ENCODE peak calls at places on chromosomes 13 and 19, in eight cellular contexts. Y, O, C, S, N, D, V and Z are unnamed samples.

GRCh38 chr19:51365211-51366049 is 758 bp downstream of the ETFB start:
- DNase-seq in Y (no peak), O (no peak), C (peak), S (peak), N (no peak), D (no peak), V (no peak), Z (no peak)

GRCh38 chr19:54434112-54434861 is 14.7 kb upstream of the LENG8 start:
- DNase-seq in Y (no peak), O (no peak), C (no peak), S (no peak), N (no peak), D (no peak), V (no peak), Z (no peak)

GRCh38 chr19:31351212-31352193 is 2.3 kb upstream of the TSHZ3 start:
- DNase-seq in Y (no peak), O (no peak), C (peak), S (peak), N (no peak), D (no peak), V (no peak), Z (no peak)

GRCh38 chr19:19443283-19443682 is 37.8 kb downstream of the GATAD2A start:
- DNase-seq in Y (no peak), O (no peak), C (no peak), S (no peak), N (no peak), D (no peak), V (no peak), Z (no peak)

GRCh38 chr19:7870571-7871279 is 3.5 kb downstream of the PRR36 start:
- DNase-seq in Y (peak), O (peak), C (no peak), S (peak), N (peak), D (no peak), V (peak), Z (peak)

GRCh38 chr13:30058429-30058828 is 208.0 kb upstream of the UBL3 start:
- DNase-seq in Y (no peak), O (no peak), C (no peak), S (no peak), N (no peak), D (no peak), V (no peak), Z (no peak)

GRCh38 chr19:29337029-29337428 is 124.1 kb upstream of the UQCRFS1 start:
- DNase-seq in Y (no peak), O (no peak), C (no peak), S (no peak), N (no peak), D (no peak), V (no peak), Z (no peak)

GRCh38 chr13:110392510-110393233 is 85.6 kb downstream of the COL4A2 start:
- DNase-seq in Y (no peak), O (no peak), C (peak), S (no peak), N (no peak), D (no peak), V (no peak), Z (no peak)

GRCh38 chr13:60135344-60135743 is 28.4 kb downstream of the DIAPH3 start:
- DNase-seq in Y (no peak), O (no peak), C (no peak), S (no peak), N (no peak), D (no peak), V (no peak), Z (no peak)

GRCh38 chr19:32406161-32407003 is 812 bp downstream of the DPY19L3 start:
- DNase-seq in Y (no peak), O (no peak), C (no peak), S (peak), N (no peak), D (no peak), V (no peak), Z (no peak)

GRCh38 chr13:31962661-31963345 is 68.8 kb upstream of the FRY start:
- DNase-seq in Y (no peak), O (no peak), C (no peak), S (no peak), N (no peak), D (no peak), V (no peak), Z (no peak)

GRCh38 chr13:44382635-44383145 is 9.1 kb downstream of the SERP2 start:
- DNase-seq in Y (no peak), O (no peak), C (no peak), S (no peak), N (no peak), D (no peak), V (no peak), Z (no peak)

GRCh38 chr19:39696418-39696817 is 7.9 kb upstream of the LGALS14 start:
- DNase-seq in Y (no peak), O (no peak), C (peak), S (no peak), N (no peak), D (no peak), V (no peak), Z (no peak)

GRCh38 chr13:108919036-108919907 is 289.9 kb downstream of the MYO16 start:
- DNase-seq in Y (no peak), O (no peak), C (peak), S (no peak), N (peak), D (no peak), V (no peak), Z (no peak)

GRCh38 chr19:14317157-14317556 is 64.1 kb upstream of the ADGRE5 start:
- DNase-seq in Y (no peak), O (no peak), C (no peak), S (no peak), N (no peak), D (no peak), V (no peak), Z (no peak)

GRCh38 chr13:38346764-38347163 is 2.9 kb upstream of the UFM1 start:
- DNase-seq in Y (no peak), O (no peak), C (no peak), S (no peak), N (no peak), D (no peak), V (no peak), Z (no peak)

GRCh38 chr19:30498707-30499106 is 126.5 kb downstream of the ZNF536 start:
- DNase-seq in Y (no peak), O (no peak), C (no peak), S (peak), N (no peak), D (no peak), V (no peak), Z (no peak)

GRCh38 chr19:46631481-46631880 is 4.5 kb downstream of the GNG8 start:
- DNase-seq in Y (no peak), O (no peak), C (peak), S (no peak), N (peak), D (no peak), V (no peak), Z (no peak)

GRCh38 chr19:7729831-7730285 is 2.1 kb downstream of the CLEC4G start:
- DNase-seq in Y (no peak), O (no peak), C (no peak), S (no peak), N (no peak), D (no peak), V (no peak), Z (no peak)

GRCh38 chr19:17211547-17212446 is 3.4 kb upstream of the USE1 start:
- DNase-seq in Y (no peak), O (no peak), C (no peak), S (no peak), N (no peak), D (no peak), V (no peak), Z (no peak)

GRCh38 chr13:36858285-36858684 is 39.3 kb downstream of the RFXAP start:
- DNase-seq in Y (no peak), O (no peak), C (peak), S (peak), N (peak), D (no peak), V (no peak), Z (peak)

GRCh38 chr19:3440082-3440481 is 40.2 kb downstream of the SMIM24 start:
- DNase-seq in Y (peak), O (peak), C (no peak), S (peak), N (no peak), D (peak), V (peak), Z (peak)

GRCh38 chr19:18612772-18613588 is at the start of gene TMEM59L:
- DNase-seq in Y (peak), O (peak), C (no peak), S (no peak), N (no peak), D (no peak), V (no peak), Z (no peak)

GRCh38 chr19:8643860-8644653 is 13.6 kb downstream of the NFILZ start:
- DNase-seq in Y (no peak), O (no peak), C (no peak), S (no peak), N (no peak), D (no peak), V (no peak), Z (no peak)

GRCh38 chr19:334296-335071 is 10.1 kb downstream of the MIER2 start:
- DNase-seq in Y (no peak), O (no peak), C (no peak), S (no peak), N (no peak), D (no peak), V (no peak), Z (no peak)

GRCh38 chr19:16899566-16900075 is 10.8 kb downstream of the F2RL3 start:
- DNase-seq in Y (peak), O (no peak), C (peak), S (peak), N (peak), D (no peak), V (no peak), Z (peak)